ENCODE peak calls at places on chromosomes 7 and 10, in seven cellular contexts. F is neuronal stem cell, Y is mesendoderm, V is H9, Z is IMR-90, C is trophoblast cell, R is H1. X is an unnamed sample.
A peak's percentile ranks its signal among the peaks of the same experiment; 100 is the strongest.

GRCh38 chr7:142562688-142563087 is 186.6 kb upstream of the PRSS1 start:
- DNase-seq in F (no peak), Y (no peak), V (no peak), Z (no peak), C (no peak), R (no peak), X (no peak)

GRCh38 chr10:114649217-114649906 is 8.7 kb downstream of the ABLIM1 start:
- DNase-seq in F (no peak), Y (no peak), V (no peak), Z (no peak), C (peak; percentile 22), R (no peak), X (no peak)

GRCh38 chr7:112937651-112938390 is 147.6 kb upstream of the TMEM168 start:
- DNase-seq in F (no peak), Y (no peak), V (no peak), Z (peak; percentile 45), C (no peak), R (no peak), X (peak; percentile 47)

GRCh38 chr7:131076032-131076431 is 251.6 kb upstream of the MKLN1 start:
- DNase-seq in F (no peak), Y (no peak), V (no peak), Z (peak; percentile 92), C (no peak), R (no peak), X (no peak)

GRCh38 chr10:124536496-124537050 is 75.0 kb downstream of the LHPP start:
- DNase-seq in F (no peak), Y (peak; percentile 70), V (no peak), Z (no peak), C (no peak), R (no peak), X (no peak)

GRCh38 chr10:86046845-86047460 is 319.6 kb downstream of the GRID1 start:
- DNase-seq in F (no peak), Y (peak; percentile 72), V (no peak), Z (no peak), C (no peak), R (no peak), X (no peak)

GRCh38 chr7:134684165-134684564 is 37.5 kb downstream of the BPGM start:
- DNase-seq in F (no peak), Y (no peak), V (no peak), Z (peak; percentile 77), C (no peak), R (no peak), X (no peak)

GRCh38 chr7:16765436-16765859 is 11.9 kb downstream of the TSPAN13 start:
- DNase-seq in F (no peak), Y (no peak), V (no peak), Z (no peak), C (no peak), R (no peak), X (no peak)

GRCh38 chr10:130889780-130890179 is 421.7 kb downstream of the TCERG1L start:
- DNase-seq in F (no peak), Y (no peak), V (no peak), Z (no peak), C (no peak), R (no peak), X (no peak)

GRCh38 chr7:135669774-135670173 is 7.5 kb downstream of the STMP1 start:
- DNase-seq in F (no peak), Y (no peak), V (no peak), Z (no peak), C (no peak), R (no peak), X (no peak)

GRCh38 chr7:138116156-138116555 is 39.9 kb downstream of the AKR1D1 start:
- DNase-seq in F (no peak), Y (peak; percentile 91), V (no peak), Z (peak; percentile 32), C (peak; percentile 64), R (no peak), X (peak; percentile 72)

GRCh38 chr10:91798736-91799579 is 732 bp downstream of the TNKS2 start:
- DNase-seq in F (no peak), Y (peak; percentile 71), V (peak; percentile 53), Z (peak; percentile 50), C (peak; percentile 12), R (peak; percentile 71), X (peak; percentile 70)

GRCh38 chr7:144158861-144159260 is 24.4 kb upstream of the CTAGE4 start:
- DNase-seq in F (no peak), Y (no peak), V (no peak), Z (no peak), C (no peak), R (no peak), X (no peak)

GRCh38 chr7:91251877-91252276 is 12.4 kb upstream of the FZD1 start:
- DNase-seq in F (no peak), Y (no peak), V (no peak), Z (no peak), C (no peak), R (no peak), X (no peak)

GRCh38 chr10:17693009-17693408 is 49.1 kb downstream of the STAM start:
- DNase-seq in F (no peak), Y (no peak), V (no peak), Z (no peak), C (no peak), R (no peak), X (no peak)

GRCh38 chr10:17687117-17687831 is 43.3 kb downstream of the STAM start:
- DNase-seq in F (no peak), Y (no peak), V (no peak), Z (no peak), C (no peak), R (no peak), X (no peak)

GRCh38 chr10:17685227-17685840 is 41.4 kb downstream of the STAM start:
- DNase-seq in F (no peak), Y (no peak), V (no peak), Z (no peak), C (no peak), R (no peak), X (no peak)

GRCh38 chr10:17684537-17684936 is 40.6 kb downstream of the STAM start:
- DNase-seq in F (no peak), Y (no peak), V (no peak), Z (no peak), C (no peak), R (no peak), X (no peak)

DNA sequence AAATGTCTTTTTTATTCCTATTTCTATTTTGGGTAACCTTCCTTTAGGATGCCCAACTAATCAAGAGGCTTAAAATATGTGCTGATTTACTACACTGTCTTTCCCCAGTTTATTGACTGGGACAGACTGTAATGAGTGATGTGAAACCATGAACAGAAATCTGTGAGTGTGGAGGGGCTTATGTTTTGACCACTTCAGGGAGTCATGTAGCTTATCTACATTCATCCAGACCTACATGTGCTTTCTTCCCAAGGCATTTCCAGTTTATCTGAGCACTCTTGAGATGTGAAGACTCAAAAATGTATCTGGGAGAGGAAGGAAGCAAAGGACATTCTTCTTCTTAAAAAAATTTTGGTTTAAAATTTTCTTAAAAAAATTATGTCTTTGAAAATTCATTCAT is 45.2 kb downstream of the STAM start:
- DNase-seq in F (no peak), Y (no peak), V (no peak), Z (no peak), C (no peak), R (no peak), X (no peak)
- H3K4ac ChIP-seq in F (no peak overlapping the region), Y (no peak overlapping the region), V (no peak overlapping the region), Z (no peak overlapping the region), C (no peak overlapping the region), R (no peak overlapping the region), X (no peak overlapping the region)

DNA sequence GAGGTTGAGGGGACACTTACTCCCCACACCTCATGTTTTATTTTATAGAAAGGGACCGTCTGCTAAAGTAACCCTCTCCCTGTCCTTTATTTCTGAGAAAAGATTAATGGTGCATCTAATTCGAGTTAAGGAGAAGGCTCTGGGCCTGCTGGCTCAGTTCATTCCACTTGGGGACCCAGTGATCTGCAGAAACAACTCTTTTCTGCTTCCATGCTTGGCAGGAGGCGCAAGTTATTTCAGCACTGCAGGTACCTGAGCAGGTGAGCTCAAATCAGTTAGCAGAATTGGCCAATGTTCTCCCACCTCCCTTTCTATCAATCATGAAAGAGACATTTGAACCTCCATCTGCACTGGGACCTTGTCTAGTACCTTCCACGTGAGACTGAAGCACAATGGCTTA is 396.1 kb downstream of the SFMBT2 start:
- DNase-seq in F (no peak), Y (no peak), V (no peak), Z (no peak), C (no peak), R (no peak), X (no peak)
- H3K4ac ChIP-seq in F (no peak overlapping the region), Y (no peak overlapping the region), V (no peak overlapping the region), Z (no peak overlapping the region), C (no peak overlapping the region), R (no peak overlapping the region), X (no peak overlapping the region)

GRCh38 chr10:122176232-122176865 is 94.7 kb upstream of the BTBD16 start:
- DNase-seq in F (no peak), Y (peak; percentile 61), V (no peak), Z (peak; percentile 59), C (no peak), R (no peak), X (no peak)
- H3K4ac ChIP-seq in F (no peak overlapping the region), Y (no peak overlapping the region), V (no peak overlapping the region), Z (no peak overlapping the region), C (no peak overlapping the region), R (no peak overlapping the region), X (no peak overlapping the region)

GRCh38 chr10:70114902-70115301 is 17.7 kb downstream of the AIFM2 start:
- DNase-seq in F (no peak), Y (peak; percentile 45), V (peak; percentile 45), Z (no peak), C (no peak), R (no peak), X (no peak)
- H3K4ac ChIP-seq in F (no peak overlapping the region), Y (no peak overlapping the region), V (no peak overlapping the region), Z (no peak overlapping the region), C (no peak overlapping the region), R (no peak overlapping the region), X (no peak overlapping the region)

DNA sequence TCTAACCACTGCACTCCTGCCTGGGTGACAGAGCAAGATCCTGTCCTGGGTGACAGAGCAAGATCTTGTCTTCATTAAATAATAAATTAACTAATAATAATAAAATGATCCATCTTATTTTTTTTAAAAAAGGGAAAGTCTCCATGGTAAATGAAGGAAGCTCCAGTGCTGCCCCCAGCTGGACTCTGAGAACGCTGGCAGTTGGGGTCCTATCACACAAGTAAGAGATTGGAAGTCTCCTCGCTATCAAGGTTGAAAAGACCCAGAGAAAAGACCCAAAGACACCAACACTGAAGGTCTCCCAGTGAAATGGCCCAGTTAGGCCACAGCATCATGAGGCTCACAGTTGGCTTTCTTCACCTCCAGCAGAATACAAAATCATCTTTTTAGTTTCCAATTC is 13.8 kb upstream of the C10orf67 start:
- DNase-seq in F (no peak), Y (peak; percentile 43), V (no peak), Z (peak; percentile 24), C (no peak), R (no peak), X (no peak)
- H3K4ac ChIP-seq in F (no peak overlapping the region), Y (no peak overlapping the region), V (no peak overlapping the region), Z (no peak overlapping the region), C (no peak overlapping the region), R (no peak overlapping the region), X (no peak overlapping the region)

DNA sequence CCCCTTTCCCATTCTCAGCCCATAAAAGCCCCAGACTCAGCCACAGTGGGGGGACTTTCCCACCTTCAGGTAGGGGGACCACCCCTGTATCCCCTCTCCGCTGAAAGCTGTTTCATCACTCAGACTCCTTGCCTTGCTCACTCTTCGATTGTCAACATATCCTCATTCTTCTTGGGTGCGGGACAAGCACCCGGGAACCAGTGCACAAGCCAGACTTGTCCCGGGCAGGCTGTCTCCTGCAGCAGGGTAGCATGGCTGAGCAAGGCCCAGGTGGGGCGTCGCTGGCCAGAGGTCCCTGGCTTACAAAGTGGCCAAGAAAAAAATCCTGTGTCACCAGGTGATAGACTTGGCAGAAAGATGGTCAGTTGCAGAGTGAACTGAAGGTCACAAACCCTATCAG is 64.7 kb downstream of the NOD1 start:
- DNase-seq in F (no peak), Y (no peak), V (no peak), Z (no peak), C (no peak), R (peak; percentile 44), X (no peak)
- H3K4ac ChIP-seq in F (no peak overlapping the region), Y (no peak overlapping the region), V (no peak overlapping the region), Z (no peak overlapping the region), C (no peak overlapping the region), R (no peak overlapping the region), X (no peak overlapping the region)